ENCODE peak calls at places on chromosomes 12 and 14, in ten cellular contexts. One of them, this sample, is unnamed.

GRCh38 chr12:131720241-131720640 is 9.4 kb downstream of the SFSWAP start:
- DNase-seq in breast epithelium: no peak
- DNase-seq in transverse colon: no peak
- DNase-seq in A549: no peak
- DNase-seq in CD4-positive, alpha-beta T cell: no peak
- DNase-seq in thoracic aorta: no peak
- DNase-seq in CD8-positive, alpha-beta T cell: no peak
- DNase-seq in brain microvascular endothelial cell: no peak
- DNase-seq in trophoblast cell: no peak
- DNase-seq in endothelial cell of umbilical vein: no peak
- DNase-seq in this sample: no peak

GRCh38 chr14:52951730-52952481 is 1.1 kb upstream of the FERMT2 start:
- DNase-seq in breast epithelium: peak
- DNase-seq in transverse colon: peak
- DNase-seq in A549: peak
- DNase-seq in CD4-positive, alpha-beta T cell: no peak
- DNase-seq in thoracic aorta: no peak
- DNase-seq in CD8-positive, alpha-beta T cell: no peak
- DNase-seq in brain microvascular endothelial cell: peak
- DNase-seq in trophoblast cell: peak
- DNase-seq in endothelial cell of umbilical vein: peak
- DNase-seq in this sample: peak

GRCh38 chr12:38137716-38138115 is 178.9 kb upstream of the ALG10B start:
- DNase-seq in breast epithelium: no peak
- DNase-seq in transverse colon: no peak
- DNase-seq in A549: no peak
- DNase-seq in CD4-positive, alpha-beta T cell: no peak
- DNase-seq in thoracic aorta: no peak
- DNase-seq in CD8-positive, alpha-beta T cell: no peak
- DNase-seq in brain microvascular endothelial cell: no peak
- DNase-seq in trophoblast cell: no peak
- DNase-seq in endothelial cell of umbilical vein: no peak
- DNase-seq in this sample: no peak

GRCh38 chr12:53990311-53991076 is 5.5 kb downstream of the HOXC10 start:
- DNase-seq in breast epithelium: no peak
- DNase-seq in transverse colon: no peak
- DNase-seq in A549: no peak
- DNase-seq in CD4-positive, alpha-beta T cell: no peak
- DNase-seq in thoracic aorta: no peak
- DNase-seq in CD8-positive, alpha-beta T cell: no peak
- DNase-seq in brain microvascular endothelial cell: no peak
- DNase-seq in trophoblast cell: no peak
- DNase-seq in endothelial cell of umbilical vein: no peak
- DNase-seq in this sample: no peak

GRCh38 chr12:14390885-14391530 is 25.5 kb downstream of the ATF7IP start:
- DNase-seq in breast epithelium: no peak
- DNase-seq in transverse colon: no peak
- DNase-seq in A549: no peak
- DNase-seq in CD4-positive, alpha-beta T cell: no peak
- DNase-seq in thoracic aorta: no peak
- DNase-seq in CD8-positive, alpha-beta T cell: no peak
- DNase-seq in brain microvascular endothelial cell: no peak
- DNase-seq in trophoblast cell: no peak
- DNase-seq in endothelial cell of umbilical vein: peak
- DNase-seq in this sample: no peak

GRCh38 chr12:54716284-54716683 is 68.1 kb upstream of the DCD start:
- DNase-seq in breast epithelium: no peak
- DNase-seq in transverse colon: no peak
- DNase-seq in A549: no peak
- DNase-seq in CD4-positive, alpha-beta T cell: no peak
- DNase-seq in thoracic aorta: no peak
- DNase-seq in CD8-positive, alpha-beta T cell: no peak
- DNase-seq in brain microvascular endothelial cell: no peak
- DNase-seq in trophoblast cell: no peak
- DNase-seq in endothelial cell of umbilical vein: no peak
- DNase-seq in this sample: no peak

GRCh38 chr12:2654741-2655140 is 140.0 kb upstream of the FKBP4 start:
- DNase-seq in breast epithelium: no peak
- DNase-seq in transverse colon: no peak
- DNase-seq in A549: no peak
- DNase-seq in CD4-positive, alpha-beta T cell: no peak
- DNase-seq in thoracic aorta: no peak
- DNase-seq in CD8-positive, alpha-beta T cell: no peak
- DNase-seq in brain microvascular endothelial cell: no peak
- DNase-seq in trophoblast cell: no peak
- DNase-seq in endothelial cell of umbilical vein: no peak
- DNase-seq in this sample: no peak

GRCh38 chr12:56785141-56785865 is 22.2 kb downstream of the HSD17B6 start:
- DNase-seq in breast epithelium: no peak
- DNase-seq in transverse colon: no peak
- DNase-seq in A549: no peak
- DNase-seq in CD4-positive, alpha-beta T cell: no peak
- DNase-seq in thoracic aorta: no peak
- DNase-seq in CD8-positive, alpha-beta T cell: no peak
- DNase-seq in brain microvascular endothelial cell: no peak
- DNase-seq in trophoblast cell: no peak
- DNase-seq in endothelial cell of umbilical vein: no peak
- DNase-seq in this sample: no peak

GRCh38 chr12:92719674-92720073 is 16.9 kb downstream of the PLEKHG7 start:
- DNase-seq in breast epithelium: no peak
- DNase-seq in transverse colon: no peak
- DNase-seq in A549: no peak
- DNase-seq in CD4-positive, alpha-beta T cell: no peak
- DNase-seq in thoracic aorta: no peak
- DNase-seq in CD8-positive, alpha-beta T cell: no peak
- DNase-seq in brain microvascular endothelial cell: peak
- DNase-seq in trophoblast cell: no peak
- DNase-seq in endothelial cell of umbilical vein: no peak
- DNase-seq in this sample: no peak

GRCh38 chr12:80709811-80710726 is 2.6 kb downstream of the MYF6 start:
- DNase-seq in breast epithelium: no peak
- DNase-seq in transverse colon: no peak
- DNase-seq in A549: no peak
- DNase-seq in CD4-positive, alpha-beta T cell: no peak
- DNase-seq in thoracic aorta: no peak
- DNase-seq in CD8-positive, alpha-beta T cell: no peak
- DNase-seq in brain microvascular endothelial cell: no peak
- DNase-seq in trophoblast cell: peak
- DNase-seq in endothelial cell of umbilical vein: no peak
- DNase-seq in this sample: no peak

GRCh38 chr14:98731286-98731685 is 540.7 kb downstream of the BCL11B start:
- DNase-seq in breast epithelium: no peak
- DNase-seq in transverse colon: no peak
- DNase-seq in A549: no peak
- DNase-seq in CD4-positive, alpha-beta T cell: no peak
- DNase-seq in thoracic aorta: no peak
- DNase-seq in CD8-positive, alpha-beta T cell: no peak
- DNase-seq in brain microvascular endothelial cell: no peak
- DNase-seq in trophoblast cell: no peak
- DNase-seq in endothelial cell of umbilical vein: no peak
- DNase-seq in this sample: no peak

DNA sequence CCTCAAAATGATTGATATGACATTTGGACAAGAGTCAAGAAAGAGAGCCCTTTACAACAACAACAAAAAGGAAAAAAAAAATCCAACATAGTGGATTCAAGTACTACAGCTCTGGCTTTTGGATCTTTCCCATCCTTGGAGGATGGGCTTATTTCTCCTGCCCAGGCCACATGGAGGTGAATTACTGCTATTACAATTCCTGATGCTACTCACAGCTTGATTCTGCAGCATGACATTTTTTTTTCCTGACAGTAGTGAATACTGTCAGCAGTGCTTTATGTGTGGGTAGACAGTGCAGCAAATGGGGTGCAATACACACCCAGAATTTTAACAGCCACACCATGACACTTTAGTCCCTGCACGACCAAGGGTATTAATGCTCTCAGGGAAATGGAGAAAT is 42.5 kb upstream of the HSP90B1 start:
- DNase-seq in breast epithelium: no peak
- DNase-seq in transverse colon: no peak
- DNase-seq in A549: no peak
- DNase-seq in CD4-positive, alpha-beta T cell: no peak
- DNase-seq in thoracic aorta: no peak
- DNase-seq in CD8-positive, alpha-beta T cell: no peak
- DNase-seq in brain microvascular endothelial cell: no peak
- DNase-seq in trophoblast cell: no peak
- DNase-seq in endothelial cell of umbilical vein: no peak
- DNase-seq in this sample: no peak
- H3K27ac ChIP-seq in breast epithelium: no peak
- H3K27ac ChIP-seq in transverse colon: no peak
- H3K27ac ChIP-seq in A549: no peak
- H3K27ac ChIP-seq in CD4-positive, alpha-beta T cell: no peak
- H3K27ac ChIP-seq in thoracic aorta: no peak
- H3K27ac ChIP-seq in CD8-positive, alpha-beta T cell: no peak
- H3K27ac ChIP-seq in brain microvascular endothelial cell: no peak
- H3K27ac ChIP-seq in trophoblast cell: no peak
- H3K27ac ChIP-seq in endothelial cell of umbilical vein: no peak
- H3K27ac ChIP-seq in this sample: no peak

GRCh38 chr14:91925727-91926121 is 21.8 kb downstream of the FBLN5 start:
- DNase-seq in breast epithelium: no peak
- DNase-seq in transverse colon: no peak
- DNase-seq in A549: no peak
- DNase-seq in CD4-positive, alpha-beta T cell: no peak
- DNase-seq in thoracic aorta: no peak
- DNase-seq in CD8-positive, alpha-beta T cell: no peak
- DNase-seq in brain microvascular endothelial cell: no peak
- DNase-seq in trophoblast cell: no peak
- DNase-seq in endothelial cell of umbilical vein: no peak
- DNase-seq in this sample: no peak
- H3K27ac ChIP-seq in breast epithelium: peak
- H3K27ac ChIP-seq in transverse colon: no peak
- H3K27ac ChIP-seq in A549: no peak
- H3K27ac ChIP-seq in CD4-positive, alpha-beta T cell: no peak
- H3K27ac ChIP-seq in thoracic aorta: peak
- H3K27ac ChIP-seq in CD8-positive, alpha-beta T cell: no peak
- H3K27ac ChIP-seq in brain microvascular endothelial cell: no peak
- H3K27ac ChIP-seq in trophoblast cell: no peak
- H3K27ac ChIP-seq in endothelial cell of umbilical vein: no peak
- H3K27ac ChIP-seq in this sample: peak

GRCh38 chr12:50606675-50607379 is 102.0 kb downstream of the DIP2B start:
- DNase-seq in breast epithelium: no peak
- DNase-seq in transverse colon: no peak
- DNase-seq in A549: no peak
- DNase-seq in CD4-positive, alpha-beta T cell: no peak
- DNase-seq in thoracic aorta: no peak
- DNase-seq in CD8-positive, alpha-beta T cell: no peak
- DNase-seq in brain microvascular endothelial cell: no peak
- DNase-seq in trophoblast cell: no peak
- DNase-seq in endothelial cell of umbilical vein: no peak
- DNase-seq in this sample: no peak
- H3K27ac ChIP-seq in breast epithelium: no peak
- H3K27ac ChIP-seq in transverse colon: no peak
- H3K27ac ChIP-seq in A549: no peak
- H3K27ac ChIP-seq in CD4-positive, alpha-beta T cell: no peak
- H3K27ac ChIP-seq in thoracic aorta: no peak
- H3K27ac ChIP-seq in CD8-positive, alpha-beta T cell: no peak
- H3K27ac ChIP-seq in brain microvascular endothelial cell: no peak
- H3K27ac ChIP-seq in trophoblast cell: no peak
- H3K27ac ChIP-seq in endothelial cell of umbilical vein: no peak
- H3K27ac ChIP-seq in this sample: no peak

GRCh38 chr12:89863332-89863938 is 154.8 kb upstream of the ATP2B1 start:
- DNase-seq in breast epithelium: no peak
- DNase-seq in transverse colon: no peak
- DNase-seq in A549: no peak
- DNase-seq in CD4-positive, alpha-beta T cell: peak
- DNase-seq in thoracic aorta: no peak
- DNase-seq in CD8-positive, alpha-beta T cell: peak
- DNase-seq in brain microvascular endothelial cell: no peak
- DNase-seq in trophoblast cell: peak
- DNase-seq in endothelial cell of umbilical vein: no peak
- DNase-seq in this sample: no peak
- H3K27ac ChIP-seq in breast epithelium: peak
- H3K27ac ChIP-seq in transverse colon: peak
- H3K27ac ChIP-seq in A549: no peak
- H3K27ac ChIP-seq in CD4-positive, alpha-beta T cell: peak
- H3K27ac ChIP-seq in thoracic aorta: no peak
- H3K27ac ChIP-seq in CD8-positive, alpha-beta T cell: peak
- H3K27ac ChIP-seq in brain microvascular endothelial cell: no peak
- H3K27ac ChIP-seq in trophoblast cell: peak
- H3K27ac ChIP-seq in endothelial cell of umbilical vein: peak
- H3K27ac ChIP-seq in this sample: peak

GRCh38 chr12:73547421-73547820 is 990.2 kb upstream of the ATXN7L3B start:
- DNase-seq in breast epithelium: no peak
- DNase-seq in transverse colon: no peak
- DNase-seq in A549: no peak
- DNase-seq in CD4-positive, alpha-beta T cell: no peak
- DNase-seq in thoracic aorta: no peak
- DNase-seq in CD8-positive, alpha-beta T cell: no peak
- DNase-seq in brain microvascular endothelial cell: no peak
- DNase-seq in trophoblast cell: peak
- DNase-seq in endothelial cell of umbilical vein: no peak
- DNase-seq in this sample: no peak
- H3K27ac ChIP-seq in breast epithelium: no peak
- H3K27ac ChIP-seq in transverse colon: no peak
- H3K27ac ChIP-seq in A549: no peak
- H3K27ac ChIP-seq in CD4-positive, alpha-beta T cell: no peak
- H3K27ac ChIP-seq in thoracic aorta: no peak
- H3K27ac ChIP-seq in CD8-positive, alpha-beta T cell: no peak
- H3K27ac ChIP-seq in brain microvascular endothelial cell: no peak
- H3K27ac ChIP-seq in trophoblast cell: no peak
- H3K27ac ChIP-seq in endothelial cell of umbilical vein: no peak
- H3K27ac ChIP-seq in this sample: no peak

GRCh38 chr12:6873094-6874006 is at the start of gene SPSB2:
- DNase-seq in breast epithelium: peak
- DNase-seq in transverse colon: peak
- DNase-seq in A549: peak
- DNase-seq in CD4-positive, alpha-beta T cell: peak
- DNase-seq in thoracic aorta: peak
- DNase-seq in CD8-positive, alpha-beta T cell: peak
- DNase-seq in brain microvascular endothelial cell: peak
- DNase-seq in trophoblast cell: peak
- DNase-seq in endothelial cell of umbilical vein: peak
- DNase-seq in this sample: peak

GRCh38 chr12:6868211-6869048 is 1.1 kb downstream of the TPI1 start:
- DNase-seq in breast epithelium: no peak
- DNase-seq in transverse colon: no peak
- DNase-seq in A549: no peak
- DNase-seq in CD4-positive, alpha-beta T cell: no peak
- DNase-seq in thoracic aorta: no peak
- DNase-seq in CD8-positive, alpha-beta T cell: no peak
- DNase-seq in brain microvascular endothelial cell: no peak
- DNase-seq in trophoblast cell: no peak
- DNase-seq in endothelial cell of umbilical vein: no peak
- DNase-seq in this sample: no peak

GRCh38 chr12:6869049-6870021 is 2.0 kb downstream of the TPI1 start:
- DNase-seq in breast epithelium: peak
- DNase-seq in transverse colon: peak
- DNase-seq in A549: peak
- DNase-seq in CD4-positive, alpha-beta T cell: peak
- DNase-seq in thoracic aorta: no peak
- DNase-seq in CD8-positive, alpha-beta T cell: peak
- DNase-seq in brain microvascular endothelial cell: peak
- DNase-seq in trophoblast cell: peak
- DNase-seq in endothelial cell of umbilical vein: peak
- DNase-seq in this sample: peak

GRCh38 chr12:6871052-6871957 is 1.8 kb downstream of the SPSB2 start:
- DNase-seq in breast epithelium: no peak
- DNase-seq in transverse colon: peak
- DNase-seq in A549: peak
- DNase-seq in CD4-positive, alpha-beta T cell: no peak
- DNase-seq in thoracic aorta: no peak
- DNase-seq in CD8-positive, alpha-beta T cell: no peak
- DNase-seq in brain microvascular endothelial cell: no peak
- DNase-seq in trophoblast cell: peak
- DNase-seq in endothelial cell of umbilical vein: no peak
- DNase-seq in this sample: no peak

GRCh38 chr12:6872073-6873048 is 742 bp downstream of the SPSB2 start:
- DNase-seq in breast epithelium: peak
- DNase-seq in transverse colon: peak
- DNase-seq in A549: peak
- DNase-seq in CD4-positive, alpha-beta T cell: peak
- DNase-seq in thoracic aorta: peak
- DNase-seq in CD8-positive, alpha-beta T cell: peak
- DNase-seq in brain microvascular endothelial cell: peak
- DNase-seq in trophoblast cell: peak
- DNase-seq in endothelial cell of umbilical vein: peak
- DNase-seq in this sample: peak
- H3K27ac ChIP-seq in breast epithelium: peak
- H3K27ac ChIP-seq in transverse colon: peak
- H3K27ac ChIP-seq in A549: peak
- H3K27ac ChIP-seq in CD4-positive, alpha-beta T cell: peak
- H3K27ac ChIP-seq in thoracic aorta: peak
- H3K27ac ChIP-seq in CD8-positive, alpha-beta T cell: peak
- H3K27ac ChIP-seq in brain microvascular endothelial cell: no peak
- H3K27ac ChIP-seq in trophoblast cell: peak
- H3K27ac ChIP-seq in endothelial cell of umbilical vein: peak
- H3K27ac ChIP-seq in this sample: peak

This sample was measured in caudate nucleus.